ENCODE peak calls at places on chromosomes 6 and 20, in eight cellular contexts. One of them, this sample, is unnamed.
A peak's percentile ranks its signal among the peaks of the same experiment; 100 is the strongest.

GRCh38 chr20:36344517-36345132 is 38.5 kb downstream of the DLGAP4 start:
- DNase-seq in stomach: peak; percentile 37
- DNase-seq in fibroblast of lung: peak; percentile 54
- DNase-seq in HCT116: peak; percentile 13
- DNase-seq in right atrium auricular region: no peak
- DNase-seq in body of pancreas: peak; percentile 50
- DNase-seq in LNCaP clone FGC: peak; percentile 19
- DNase-seq in foreskin fibroblast: peak; percentile 16
- DNase-seq in this sample: peak; percentile 1

GRCh38 chr6:3324262-3324942 is 65.7 kb downstream of the PSMG4 start:
- DNase-seq in stomach: no peak
- DNase-seq in fibroblast of lung: peak; percentile 83
- DNase-seq in HCT116: no peak
- DNase-seq in right atrium auricular region: no peak
- DNase-seq in body of pancreas: no peak
- DNase-seq in LNCaP clone FGC: no peak
- DNase-seq in foreskin fibroblast: peak; percentile 25
- DNase-seq in this sample: peak; percentile 52

GRCh38 chr6:11675610-11676009 is 103.0 kb downstream of the ADTRP start:
- DNase-seq in stomach: no peak
- DNase-seq in fibroblast of lung: no peak
- DNase-seq in HCT116: no peak
- DNase-seq in right atrium auricular region: no peak
- DNase-seq in body of pancreas: no peak
- DNase-seq in LNCaP clone FGC: no peak
- DNase-seq in foreskin fibroblast: no peak
- DNase-seq in this sample: no peak

GRCh38 chr6:73451166-73452106 is 661 bp downstream of the CGAS start:
- DNase-seq in stomach: peak; percentile 38
- DNase-seq in fibroblast of lung: peak; percentile 61
- DNase-seq in HCT116: no peak
- DNase-seq in right atrium auricular region: no peak
- DNase-seq in body of pancreas: peak; percentile 33
- DNase-seq in LNCaP clone FGC: no peak
- DNase-seq in foreskin fibroblast: peak; percentile 36
- DNase-seq in this sample: no peak

GRCh38 chr6:149233056-149233715 is 84.3 kb upstream of the TAB2 start:
- DNase-seq in stomach: no peak
- DNase-seq in fibroblast of lung: peak; percentile 78
- DNase-seq in HCT116: peak; percentile 95
- DNase-seq in right atrium auricular region: no peak
- DNase-seq in body of pancreas: no peak
- DNase-seq in LNCaP clone FGC: no peak
- DNase-seq in foreskin fibroblast: peak; percentile 74
- DNase-seq in this sample: peak; percentile 88

GRCh38 chr6:12637960-12638641 is 78.5 kb upstream of the PHACTR1 start:
- DNase-seq in stomach: peak; percentile 60
- DNase-seq in fibroblast of lung: peak; percentile 18
- DNase-seq in HCT116: peak; percentile 69
- DNase-seq in right atrium auricular region: no peak
- DNase-seq in body of pancreas: peak; percentile 57
- DNase-seq in LNCaP clone FGC: no peak
- DNase-seq in foreskin fibroblast: peak; percentile 57
- DNase-seq in this sample: peak; percentile 14

GRCh38 chr6:119514355-119514754 is 164.8 kb upstream of the MAN1A1 start:
- DNase-seq in stomach: no peak
- DNase-seq in fibroblast of lung: no peak
- DNase-seq in HCT116: no peak
- DNase-seq in right atrium auricular region: no peak
- DNase-seq in body of pancreas: no peak
- DNase-seq in LNCaP clone FGC: no peak
- DNase-seq in foreskin fibroblast: no peak
- DNase-seq in this sample: no peak

GRCh38 chr6:129069006-129069405 is 186.1 kb downstream of the LAMA2 start:
- DNase-seq in stomach: no peak
- DNase-seq in fibroblast of lung: peak; percentile 10
- DNase-seq in HCT116: no peak
- DNase-seq in right atrium auricular region: no peak
- DNase-seq in body of pancreas: no peak
- DNase-seq in LNCaP clone FGC: no peak
- DNase-seq in foreskin fibroblast: no peak
- DNase-seq in this sample: no peak

GRCh38 chr6:110342759-110343158 is 15.4 kb downstream of the METTL24 start:
- DNase-seq in stomach: no peak
- DNase-seq in fibroblast of lung: no peak
- DNase-seq in HCT116: no peak
- DNase-seq in right atrium auricular region: no peak
- DNase-seq in body of pancreas: no peak
- DNase-seq in LNCaP clone FGC: no peak
- DNase-seq in foreskin fibroblast: no peak
- DNase-seq in this sample: no peak

GRCh38 chr20:23131766-23132165 is 45.6 kb upstream of the CD93 start:
- DNase-seq in stomach: no peak
- DNase-seq in fibroblast of lung: no peak
- DNase-seq in HCT116: no peak
- DNase-seq in right atrium auricular region: no peak
- DNase-seq in body of pancreas: no peak
- DNase-seq in LNCaP clone FGC: no peak
- DNase-seq in foreskin fibroblast: no peak
- DNase-seq in this sample: no peak

GRCh38 chr6:143549630-143550268 is 38.2 kb upstream of the FUCA2 start:
- DNase-seq in stomach: no peak
- DNase-seq in fibroblast of lung: no peak
- DNase-seq in HCT116: no peak
- DNase-seq in right atrium auricular region: no peak
- DNase-seq in body of pancreas: no peak
- DNase-seq in LNCaP clone FGC: no peak
- DNase-seq in foreskin fibroblast: no peak
- DNase-seq in this sample: no peak

GRCh38 chr20:25059487-25059820 is 1.5 kb upstream of the ACSS1 start:
- DNase-seq in stomach: peak; percentile 4
- DNase-seq in fibroblast of lung: no peak
- DNase-seq in HCT116: no peak
- DNase-seq in right atrium auricular region: no peak
- DNase-seq in body of pancreas: peak; percentile 13
- DNase-seq in LNCaP clone FGC: no peak
- DNase-seq in foreskin fibroblast: no peak
- DNase-seq in this sample: no peak

GRCh38 chr6:88165087-88165876 is 865 bp downstream of the CNR1 start:
- DNase-seq in stomach: no peak
- DNase-seq in fibroblast of lung: no peak
- DNase-seq in HCT116: no peak
- DNase-seq in right atrium auricular region: no peak
- DNase-seq in body of pancreas: no peak
- DNase-seq in LNCaP clone FGC: no peak
- DNase-seq in foreskin fibroblast: no peak
- DNase-seq in this sample: no peak

GRCh38 chr6:90364846-90365401 is 68.3 kb upstream of the BACH2 start:
- DNase-seq in stomach: no peak
- DNase-seq in fibroblast of lung: no peak
- DNase-seq in HCT116: no peak
- DNase-seq in right atrium auricular region: no peak
- DNase-seq in body of pancreas: no peak
- DNase-seq in LNCaP clone FGC: no peak
- DNase-seq in foreskin fibroblast: no peak
- DNase-seq in this sample: no peak

GRCh38 chr20:4135385-4136077 is 120.2 kb upstream of the RNF24 start:
- DNase-seq in stomach: peak; percentile 64
- DNase-seq in fibroblast of lung: peak; percentile 97
- DNase-seq in HCT116: peak; percentile 96
- DNase-seq in right atrium auricular region: no peak
- DNase-seq in body of pancreas: peak; percentile 50
- DNase-seq in LNCaP clone FGC: no peak
- DNase-seq in foreskin fibroblast: peak; percentile 97
- DNase-seq in this sample: peak; percentile 97
- H3K4me3 ChIP-seq in stomach: no peak overlapping the region
- H3K4me3 ChIP-seq in fibroblast of lung: no peak overlapping the region
- H3K4me3 ChIP-seq in HCT116: peak overlapping the region; percentile 6
- H3K4me3 ChIP-seq in right atrium auricular region: no peak overlapping the region
- H3K4me3 ChIP-seq in body of pancreas: no peak overlapping the region
- H3K4me3 ChIP-seq in LNCaP clone FGC: no peak overlapping the region
- H3K4me3 ChIP-seq in foreskin fibroblast: no peak overlapping the region
- H3K4me3 ChIP-seq in this sample: no peak overlapping the region

GRCh38 chr20:10478930-10479329 is 43.8 kb downstream of the SLX4IP start:
- DNase-seq in stomach: no peak
- DNase-seq in fibroblast of lung: no peak
- DNase-seq in HCT116: no peak
- DNase-seq in right atrium auricular region: no peak
- DNase-seq in body of pancreas: no peak
- DNase-seq in LNCaP clone FGC: no peak
- DNase-seq in foreskin fibroblast: no peak
- DNase-seq in this sample: no peak

GRCh38 chr20:10478205-10478604 is 43.1 kb downstream of the SLX4IP start:
- DNase-seq in stomach: no peak
- DNase-seq in fibroblast of lung: no peak
- DNase-seq in HCT116: no peak
- DNase-seq in right atrium auricular region: no peak
- DNase-seq in body of pancreas: no peak
- DNase-seq in LNCaP clone FGC: no peak
- DNase-seq in foreskin fibroblast: no peak
- DNase-seq in this sample: no peak

GRCh38 chr20:10475225-10475624 is 40.1 kb downstream of the SLX4IP start:
- DNase-seq in stomach: no peak
- DNase-seq in fibroblast of lung: no peak
- DNase-seq in HCT116: no peak
- DNase-seq in right atrium auricular region: no peak
- DNase-seq in body of pancreas: no peak
- DNase-seq in LNCaP clone FGC: no peak
- DNase-seq in foreskin fibroblast: no peak
- DNase-seq in this sample: no peak

GRCh38 chr20:10474606-10475184 is 39.6 kb downstream of the SLX4IP start:
- DNase-seq in stomach: no peak
- DNase-seq in fibroblast of lung: no peak
- DNase-seq in HCT116: no peak
- DNase-seq in right atrium auricular region: no peak
- DNase-seq in body of pancreas: no peak
- DNase-seq in LNCaP clone FGC: no peak
- DNase-seq in foreskin fibroblast: no peak
- DNase-seq in this sample: no peak

DNA sequence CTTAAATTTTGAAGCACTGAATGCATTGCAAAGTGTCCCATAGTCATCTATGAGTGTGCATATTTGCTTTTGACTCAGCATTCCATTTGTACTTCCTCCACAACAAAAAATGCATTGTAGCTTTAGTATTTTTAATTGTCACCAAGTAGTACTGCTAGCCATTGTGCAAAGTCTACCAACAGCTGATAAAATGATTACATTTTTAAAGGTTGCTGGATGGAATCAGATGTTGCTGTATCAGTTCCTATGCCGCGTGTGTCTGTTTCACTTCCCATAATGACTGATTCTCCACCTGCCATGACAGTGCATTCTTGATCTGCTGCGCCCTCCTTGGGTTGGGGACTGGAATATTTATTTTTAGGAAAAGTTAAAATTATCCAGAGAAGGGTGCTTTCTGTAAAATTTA is 41.2 kb downstream of the SLX4IP start:
- DNase-seq in stomach: no peak
- DNase-seq in fibroblast of lung: no peak
- DNase-seq in HCT116: no peak
- DNase-seq in right atrium auricular region: no peak
- DNase-seq in body of pancreas: no peak
- DNase-seq in LNCaP clone FGC: no peak
- DNase-seq in foreskin fibroblast: peak; percentile 37
- DNase-seq in this sample: no peak
- TF ChIP-seq CTCF in stomach: no peak
- TF ChIP-seq CTCF in fibroblast of lung: no peak
- TF ChIP-seq CTCF in HCT116: no peak
- TF ChIP-seq CTCF in right atrium auricular region: no peak
- TF ChIP-seq CTCF in body of pancreas: no peak
- TF ChIP-seq CTCF in LNCaP clone FGC: no peak
- TF ChIP-seq CTCF in foreskin fibroblast: no peak
- TF ChIP-seq CTCF in this sample: no peak

GRCh38 chr20:35288325-35289060 is 3.7 kb downstream of the FAM83C start:
- DNase-seq in stomach: no peak
- DNase-seq in fibroblast of lung: no peak
- DNase-seq in HCT116: no peak
- DNase-seq in right atrium auricular region: no peak
- DNase-seq in body of pancreas: no peak
- DNase-seq in LNCaP clone FGC: no peak
- DNase-seq in foreskin fibroblast: no peak
- DNase-seq in this sample: no peak

GRCh38 chr20:35292504-35293285 is 470 bp upstream of the FAM83C start:
- DNase-seq in stomach: no peak
- DNase-seq in fibroblast of lung: no peak
- DNase-seq in HCT116: no peak
- DNase-seq in right atrium auricular region: no peak
- DNase-seq in body of pancreas: no peak
- DNase-seq in LNCaP clone FGC: no peak
- DNase-seq in foreskin fibroblast: no peak
- DNase-seq in this sample: no peak

GRCh38 chr20:35290186-35290886 is 1.9 kb downstream of the FAM83C start:
- DNase-seq in stomach: no peak
- DNase-seq in fibroblast of lung: no peak
- DNase-seq in HCT116: no peak
- DNase-seq in right atrium auricular region: no peak
- DNase-seq in body of pancreas: no peak
- DNase-seq in LNCaP clone FGC: no peak
- DNase-seq in foreskin fibroblast: no peak
- DNase-seq in this sample: no peak

GRCh38 chr20:35291654-35292503 is at the start of gene FAM83C:
- DNase-seq in stomach: no peak
- DNase-seq in fibroblast of lung: no peak
- DNase-seq in HCT116: no peak
- DNase-seq in right atrium auricular region: no peak
- DNase-seq in body of pancreas: no peak
- DNase-seq in LNCaP clone FGC: no peak
- DNase-seq in foreskin fibroblast: no peak
- DNase-seq in this sample: no peak

DNA sequence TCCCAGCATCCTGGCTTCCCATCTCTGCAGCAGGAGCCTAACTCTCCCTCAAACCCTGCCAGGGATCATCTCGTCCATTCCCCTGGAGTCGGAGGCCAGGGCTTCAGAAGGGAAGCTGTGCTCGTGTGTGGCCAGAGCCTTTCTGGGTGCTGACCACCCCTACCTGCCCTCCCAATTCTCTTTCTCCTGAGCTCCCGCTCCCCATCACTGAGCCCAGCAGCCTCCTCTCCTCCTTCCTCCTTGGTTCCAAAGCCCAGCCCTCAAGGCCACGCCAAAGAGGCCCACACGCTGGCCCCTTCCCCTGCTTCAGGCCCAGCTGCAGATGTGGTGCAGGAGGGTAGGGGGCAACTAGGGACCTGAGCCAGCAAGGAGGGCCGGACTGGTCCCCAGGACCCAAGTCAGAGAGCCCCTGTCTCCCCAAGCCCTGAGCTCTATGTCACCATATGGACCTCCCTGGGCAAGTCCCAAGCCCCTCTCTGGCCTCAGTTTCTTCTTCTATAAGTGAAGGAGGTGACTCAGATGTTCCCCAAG is 1.3 kb downstream of the FAM83C start:
- DNase-seq in stomach: no peak
- DNase-seq in fibroblast of lung: no peak
- DNase-seq in HCT116: no peak
- DNase-seq in right atrium auricular region: no peak
- DNase-seq in body of pancreas: no peak
- DNase-seq in LNCaP clone FGC: no peak
- DNase-seq in foreskin fibroblast: no peak
- DNase-seq in this sample: no peak
- H3K4me3 ChIP-seq in stomach: no peak overlapping the region
- H3K4me3 ChIP-seq in fibroblast of lung: no peak overlapping the region
- H3K4me3 ChIP-seq in HCT116: no peak overlapping the region
- H3K4me3 ChIP-seq in right atrium auricular region: no peak overlapping the region
- H3K4me3 ChIP-seq in body of pancreas: no peak overlapping the region
- H3K4me3 ChIP-seq in LNCaP clone FGC: no peak overlapping the region
- H3K4me3 ChIP-seq in foreskin fibroblast: no peak overlapping the region
- H3K4me3 ChIP-seq in this sample: no peak overlapping the region

GRCh38 chr20:46348231-46348803 is 40.0 kb upstream of the CDH22 start:
- DNase-seq in stomach: no peak
- DNase-seq in fibroblast of lung: peak; percentile 21
- DNase-seq in HCT116: no peak
- DNase-seq in right atrium auricular region: no peak
- DNase-seq in body of pancreas: no peak
- DNase-seq in LNCaP clone FGC: no peak
- DNase-seq in foreskin fibroblast: no peak
- DNase-seq in this sample: no peak
- TF ChIP-seq CTCF in stomach: no peak
- TF ChIP-seq CTCF in fibroblast of lung: peak; percentile 24
- TF ChIP-seq CTCF in HCT116: no peak
- TF ChIP-seq CTCF in right atrium auricular region: no peak
- TF ChIP-seq CTCF in body of pancreas: no peak
- TF ChIP-seq CTCF in LNCaP clone FGC: peak; percentile 7
- TF ChIP-seq CTCF in foreskin fibroblast: peak; percentile 14
- TF ChIP-seq CTCF in this sample: peak; percentile 15

This sample was measured in AG09309.